ENCODE peak calls at places on chromosome 10, in six cellular contexts. F is amygdala, A is cardiac muscle cell, D is endothelial cell, X is CD14-positive monocyte, E is BJ. H is an unnamed sample.

GRCh38 chr10:70477661-70478162 is 855 bp upstream of the PALD1 start:
- DNase-seq in E (no peak), A (no peak), D (peak; percentile 47), X (no peak), F (no peak), H (no peak)

GRCh38 chr10:73838008-73838567 is 26.7 kb upstream of the NDST2 start:
- DNase-seq in X (no peak), A (no peak), E (no peak), D (no peak), F (no peak), H (no peak)

GRCh38 chr10:73953665-73954064 is 42.7 kb downstream of the PLAU start:
- DNase-seq in A (no peak), X (no peak), E (no peak), D (no peak), F (no peak), H (peak; percentile 62)

GRCh38 chr10:71900441-71901180 is 49.6 kb upstream of the PSAP start:
- DNase-seq in D (no peak), F (no peak), A (no peak), X (no peak), E (no peak), H (no peak)

GRCh38 chr10:131219955-131220489 is 91.5 kb downstream of the TCERG1L start:
- DNase-seq in E (no peak), X (no peak), A (no peak), D (no peak), F (no peak), H (no peak)

GRCh38 chr10:106557951-106558733 is 606.4 kb downstream of the SORCS1 start:
- DNase-seq in E (no peak), X (no peak), F (no peak), A (no peak), D (no peak), H (no peak)

GRCh38 chr10:102612964-102613275 is 31.4 kb upstream of the TRIM8 start:
- DNase-seq in A (no peak), X (no peak), F (no peak), D (no peak), E (no peak), H (no peak)

GRCh38 chr10:78869508-78870439 is 199.0 kb upstream of the ZMIZ1 start:
- DNase-seq in F (no peak), X (no peak), A (no peak), E (no peak), D (no peak), H (no peak)

GRCh38 chr10:110867807-110868465 is 3.8 kb upstream of the PDCD4 start:
- DNase-seq in A (no peak), F (no peak), E (no peak), D (no peak), X (no peak), H (no peak)

GRCh38 chr10:131749767-131750142 is 151.1 kb upstream of the PPP2R2D start:
- DNase-seq in A (no peak), E (no peak), X (no peak), D (no peak), F (no peak), H (no peak)

GRCh38 chr10:3336673-3337293 is 164.2 kb upstream of the PITRM1 start:
- DNase-seq in X (no peak), E (no peak), D (no peak), A (no peak), F (no peak), H (no peak)

GRCh38 chr10:86258488-86258887 is 108.1 kb downstream of the GRID1 start:
- DNase-seq in E (no peak), D (no peak), F (peak; percentile 59), A (no peak), X (no peak), H (no peak)

GRCh38 chr10:104209575-104210198 is 22.5 kb downstream of the CFAP43 start:
- DNase-seq in E (no peak), F (peak; percentile 9), D (peak; percentile 51), X (no peak), A (peak; percentile 56), H (no peak)

GRCh38 chr10:60123668-60124067 is 217.3 kb upstream of the CCDC6 start:
- DNase-seq in D (no peak), F (no peak), E (no peak), A (no peak), X (no peak), H (no peak)

GRCh38 chr10:15588635-15589081 is 131.1 kb downstream of the ITGA8 start:
- DNase-seq in F (no peak), A (no peak), D (peak; percentile 5), X (no peak), E (no peak), H (no peak)

GRCh38 chr10:16843252-16843870 is 26.1 kb upstream of the RSU1 start:
- DNase-seq in A (peak; percentile 85), E (peak; percentile 47), D (no peak), F (no peak), X (no peak), H (peak; percentile 76)

GRCh38 chr10:6795571-6795970 is 215.5 kb upstream of the PRKCQ start:
- DNase-seq in D (no peak), A (no peak), F (no peak), E (no peak), X (no peak), H (no peak)

GRCh38 chr10:96695366-96695765 is 24.9 kb downstream of the PIK3AP1 start:
- DNase-seq in F (no peak), A (no peak), D (no peak), E (no peak), X (no peak), H (no peak)

GRCh38 chr10:31136951-31137885 is 105.6 kb upstream of the ZNF438 start:
- DNase-seq in F (no peak), E (no peak), X (no peak), A (no peak), D (no peak), H (no peak)

GRCh38 chr10:46534828-46535524 is 21.5 kb downstream of the GPRIN2 start:
- DNase-seq in D (no peak), X (peak; percentile 41), E (no peak), A (no peak), F (no peak), H (no peak)

GRCh38 chr10:44390585-44391072 is 5.7 kb upstream of the CXCL12 start:
- DNase-seq in A (no peak), E (no peak), F (no peak), D (no peak), X (no peak), H (no peak)

GRCh38 chr10:95860486-95861040 is 47.2 kb upstream of the CC2D2B start:
- DNase-seq in F (no peak), X (no peak), D (no peak), A (no peak), E (no peak), H (no peak)

GRCh38 chr10:82037076-82037475 is 162.1 kb downstream of the NRG3 start:
- DNase-seq in D (no peak), X (no peak), E (no peak), F (peak; percentile 83), A (no peak), H (no peak)

GRCh38 chr10:5744849-5745248 is 60.2 kb downstream of the TASOR2 start:
- DNase-seq in E (no peak), A (no peak), F (no peak), D (no peak), X (no peak), H (no peak)

GRCh38 chr10:91598211-91598981 is 34.5 kb downstream of the PPP1R3C start:
- DNase-seq in X (no peak), E (peak; percentile 63), F (no peak), A (no peak), D (no peak), H (no peak)

GRCh38 chr10:72164617-72165016 is 51.2 kb upstream of the ANAPC16 start:
- DNase-seq in F (no peak), A (no peak), D (no peak), X (no peak), E (no peak), H (no peak)

GRCh38 chr10:94074462-94074861 is 80.7 kb downstream of the PLCE1 start:
- DNase-seq in A (no peak), E (no peak), D (no peak), X (no peak), F (no peak), H (no peak)

GRCh38 chr10:10589540-10589939 is 428.1 kb upstream of the CELF2 start:
- DNase-seq in F (no peak), A (no peak), E (peak; percentile 43), D (no peak), X (no peak), H (peak; percentile 53)

GRCh38 chr10:89414879-89415821 is 782 bp downstream of the IFIT5 start:
- DNase-seq in D (peak; percentile 45), E (no peak), A (peak; percentile 22), X (no peak), F (no peak), H (no peak)

GRCh38 chr10:90969947-90970673 is 49.2 kb upstream of the ANKRD1 start:
- DNase-seq in E (peak; percentile 31), X (no peak), A (peak; percentile 9), D (no peak), F (no peak), H (peak; percentile 55)

GRCh38 chr10:97278491-97278989 is 13.9 kb downstream of the ARHGAP19 start:
- DNase-seq in E (peak; percentile 88), F (no peak), A (peak; percentile 63), D (no peak), X (no peak), H (peak; percentile 94)